ENCODE peak calls at places on chromosomes 1 and 21, in five cellular contexts. One of them, this sample, is unnamed.

GRCh38 chr1:47534417-47534816 is 96.6 kb downstream of the FOXD2 start:
- DNase-seq in IMR-90: no peak
- DNase-seq in neuronal stem cell: no peak
- DNase-seq in trophoblast cell: no peak
- DNase-seq in mesendoderm: no peak
- DNase-seq in this sample: peak

GRCh38 chr21:44919913-44920693 is 596 bp downstream of the ITGB2 start:
- DNase-seq in mesendoderm: no peak
- DNase-seq in trophoblast cell: no peak
- DNase-seq in IMR-90: no peak
- DNase-seq in neuronal stem cell: no peak
- DNase-seq in this sample: no peak

GRCh38 chr1:232853994-232854532 is 48.8 kb downstream of the MAP10 start:
- DNase-seq in IMR-90: peak
- DNase-seq in neuronal stem cell: no peak
- DNase-seq in trophoblast cell: peak
- DNase-seq in mesendoderm: no peak
- DNase-seq in this sample: peak

GRCh38 chr1:165666152-165666551 is 32.2 kb downstream of the ALDH9A1 start:
- DNase-seq in mesendoderm: no peak
- DNase-seq in trophoblast cell: no peak
- DNase-seq in IMR-90: peak
- DNase-seq in neuronal stem cell: no peak
- DNase-seq in this sample: peak

GRCh38 chr1:63453232-63453631 is 69.8 kb downstream of the ITGB3BP start:
- DNase-seq in mesendoderm: no peak
- DNase-seq in IMR-90: no peak
- DNase-seq in trophoblast cell: no peak
- DNase-seq in neuronal stem cell: no peak
- DNase-seq in this sample: no peak

GRCh38 chr1:156458181-156458503 is 42.4 kb downstream of the MEF2D start:
- DNase-seq in IMR-90: peak
- DNase-seq in trophoblast cell: peak
- DNase-seq in neuronal stem cell: no peak
- DNase-seq in mesendoderm: no peak
- DNase-seq in this sample: peak

GRCh38 chr1:29687601-29688244 is 451.4 kb downstream of the PTPRU start:
- DNase-seq in IMR-90: peak
- DNase-seq in trophoblast cell: no peak
- DNase-seq in mesendoderm: no peak
- DNase-seq in neuronal stem cell: no peak
- DNase-seq in this sample: peak

GRCh38 chr1:211613108-211613947 is 34.4 kb upstream of the SLC30A1 start:
- DNase-seq in trophoblast cell: peak
- DNase-seq in mesendoderm: peak
- DNase-seq in neuronal stem cell: no peak
- DNase-seq in IMR-90: peak
- DNase-seq in this sample: peak

GRCh38 chr1:100448371-100448770 is 89.6 kb upstream of the GPR88 start:
- DNase-seq in IMR-90: no peak
- DNase-seq in neuronal stem cell: no peak
- DNase-seq in mesendoderm: no peak
- DNase-seq in trophoblast cell: no peak
- DNase-seq in this sample: no peak

DNA sequence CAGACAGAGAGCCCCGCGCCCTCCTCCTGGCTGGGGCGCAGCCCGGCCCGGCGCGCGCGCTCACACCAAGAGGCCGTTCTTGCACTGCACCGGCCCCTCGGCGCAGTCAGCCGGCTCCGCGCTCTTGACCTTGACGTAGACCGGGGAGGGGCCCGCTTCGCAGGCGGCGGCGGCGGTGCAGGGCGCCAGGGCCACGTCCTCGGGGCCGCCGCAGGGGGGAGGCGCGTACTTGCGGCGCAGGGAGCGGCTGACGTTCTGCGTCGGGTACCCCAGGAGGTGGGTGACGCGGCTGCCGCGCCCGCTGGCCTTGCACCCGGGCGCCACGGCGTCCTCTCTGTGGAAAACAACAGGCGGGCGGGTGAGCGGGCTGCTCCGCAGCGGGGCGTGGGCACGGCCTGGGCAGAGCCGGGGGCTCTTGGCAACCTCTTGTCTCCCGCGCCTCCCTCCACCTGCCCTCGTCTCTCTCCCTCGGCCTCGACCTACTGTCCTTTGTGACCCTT is 7.7 kb downstream of the VSIG8 start:
- DNase-seq in IMR-90: peak
- DNase-seq in neuronal stem cell: no peak
- DNase-seq in trophoblast cell: peak
- DNase-seq in mesendoderm: peak
- DNase-seq in this sample: peak
- H3K9ac ChIP-seq in IMR-90: peak
- H3K9ac ChIP-seq in neuronal stem cell: peak
- H3K9ac ChIP-seq in trophoblast cell: no peak
- H3K9ac ChIP-seq in mesendoderm: peak
- H3K9ac ChIP-seq in this sample: peak

DNA sequence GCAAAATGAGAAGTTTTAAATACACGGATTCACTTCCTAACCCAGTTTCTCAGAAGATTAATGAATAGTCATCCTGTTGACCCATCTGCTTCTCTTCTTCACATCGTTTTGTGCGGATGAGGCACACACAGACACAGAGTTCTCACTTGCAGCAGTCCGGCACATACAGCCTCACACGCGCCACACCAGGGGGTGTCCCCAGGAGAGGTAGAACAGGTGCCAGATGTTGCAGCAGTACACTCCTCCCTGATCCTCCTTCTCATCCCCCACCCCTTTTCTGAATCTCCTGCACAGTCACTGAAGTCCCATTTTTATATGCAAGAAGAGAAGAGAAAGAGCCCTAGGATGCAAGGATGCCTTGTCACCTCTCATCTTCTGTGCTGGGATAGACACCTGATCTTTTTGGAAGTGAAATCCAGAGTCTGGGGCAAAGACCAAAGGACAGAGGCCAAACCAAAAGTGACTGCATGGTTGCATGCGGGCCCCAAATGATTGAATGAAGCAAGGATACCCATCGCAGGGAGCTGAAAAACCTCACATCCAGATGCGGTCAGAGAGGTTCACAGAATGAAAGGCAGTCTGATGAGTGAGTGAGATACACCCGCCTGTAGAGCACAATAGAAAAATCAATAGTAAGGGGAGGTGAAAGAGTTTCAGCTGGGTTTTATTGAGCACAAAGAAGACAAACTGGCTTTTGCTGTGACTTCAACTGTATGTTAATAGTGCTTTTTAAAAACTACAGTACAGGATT is 28.8 kb downstream of the PBX1 start:
- DNase-seq in mesendoderm: no peak
- DNase-seq in trophoblast cell: no peak
- DNase-seq in neuronal stem cell: no peak
- DNase-seq in IMR-90: no peak
- DNase-seq in this sample: no peak
- H3K18ac ChIP-seq in mesendoderm: no peak
- H3K18ac ChIP-seq in trophoblast cell: peak
- H3K18ac ChIP-seq in neuronal stem cell: no peak
- H3K18ac ChIP-seq in IMR-90: peak
- H3K18ac ChIP-seq in this sample: no peak

DNA sequence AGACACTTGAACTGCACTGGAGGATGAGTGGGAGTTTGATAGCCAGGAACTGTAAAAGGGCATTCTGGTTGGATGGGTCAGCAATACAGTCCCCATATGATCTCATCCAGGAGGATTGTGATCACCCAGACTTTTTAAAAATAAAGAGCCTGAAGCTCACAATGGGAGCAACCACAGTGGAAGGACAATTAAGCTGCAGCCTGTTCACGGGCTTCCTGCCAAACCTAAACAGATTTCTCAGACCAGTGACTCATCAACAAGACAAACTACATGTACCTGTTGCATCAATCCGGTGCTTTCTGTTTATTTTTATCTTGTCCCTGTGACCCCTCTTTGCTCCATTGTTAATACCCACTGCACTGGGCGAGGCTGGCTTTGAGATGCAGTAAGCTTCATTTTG is 52.3 kb downstream of the PAPPA2 start:
- DNase-seq in mesendoderm: peak
- DNase-seq in IMR-90: peak
- DNase-seq in trophoblast cell: peak
- DNase-seq in neuronal stem cell: no peak
- DNase-seq in this sample: peak
- H3K9ac ChIP-seq in mesendoderm: no peak
- H3K9ac ChIP-seq in IMR-90: no peak
- H3K9ac ChIP-seq in trophoblast cell: no peak
- H3K9ac ChIP-seq in neuronal stem cell: no peak
- H3K9ac ChIP-seq in this sample: no peak

GRCh38 chr1:3657578-3658230 is 5.4 kb downstream of the TP73 start:
- DNase-seq in mesendoderm: no peak
- DNase-seq in IMR-90: no peak
- DNase-seq in trophoblast cell: no peak
- DNase-seq in neuronal stem cell: no peak
- DNase-seq in this sample: no peak
- H3K18ac ChIP-seq in mesendoderm: no peak
- H3K18ac ChIP-seq in IMR-90: no peak
- H3K18ac ChIP-seq in trophoblast cell: no peak
- H3K18ac ChIP-seq in neuronal stem cell: no peak
- H3K18ac ChIP-seq in this sample: peak

DNA sequence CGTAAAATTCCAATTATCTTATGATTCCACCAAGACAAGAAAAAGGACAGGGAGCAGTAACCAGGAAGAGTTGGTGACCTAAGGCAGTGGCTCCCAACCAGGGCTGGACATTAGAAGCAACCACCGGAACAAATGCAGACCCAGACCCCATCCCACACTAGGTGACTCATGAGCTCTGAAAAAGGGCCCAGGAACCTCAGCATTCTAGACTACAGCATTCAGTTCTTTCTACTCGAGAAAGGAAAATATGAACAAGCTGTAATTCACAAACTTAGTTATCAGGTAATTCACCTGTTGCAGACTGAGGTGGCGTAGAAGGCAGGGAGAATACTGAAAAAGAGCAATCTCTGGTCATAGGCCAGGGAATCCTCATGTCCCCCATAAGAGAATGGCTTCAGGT is 138.4 kb upstream of the KRTAP19-8 start:
- DNase-seq in neuronal stem cell: no peak
- DNase-seq in IMR-90: no peak
- DNase-seq in trophoblast cell: no peak
- DNase-seq in mesendoderm: no peak
- DNase-seq in this sample: no peak
- H3K9ac ChIP-seq in neuronal stem cell: no peak
- H3K9ac ChIP-seq in IMR-90: no peak
- H3K9ac ChIP-seq in trophoblast cell: no peak
- H3K9ac ChIP-seq in mesendoderm: no peak
- H3K9ac ChIP-seq in this sample: no peak

This sample was measured in mesenchymal stem cell.